ENCODE peak calls at places on chromosomes 2 and 18, in ten cellular contexts. V, C, O, G, Q, D, I, U, F and K are unnamed samples.

GRCh38 chr2:186542002-186542401 is 47.9 kb upstream of the ITGAV start:
- DNase-seq in V (no peak), C (no peak), O (no peak), G (no peak), Q (no peak), D (no peak), I (no peak), U (no peak), F (no peak), K (no peak)

GRCh38 chr2:140270229-140270628 is 1490.0 kb upstream of the NXPH2 start:
- DNase-seq in V (no peak), C (no peak), O (no peak), G (peak; percentile 22), Q (no peak), D (no peak), I (peak; percentile 15), U (no peak), F (no peak), K (no peak)

GRCh38 chr2:74281576-74281975 is 61.6 kb downstream of the SLC4A5 start:
- DNase-seq in V (no peak), C (no peak), O (no peak), G (no peak), Q (no peak), D (no peak), I (no peak), U (no peak), F (no peak), K (no peak)

GRCh38 chr18:22606563-22607283 is 189.0 kb upstream of the CTAGE1 start:
- DNase-seq in V (no peak), C (no peak), O (no peak), G (no peak), Q (peak; percentile 50), D (no peak), I (peak; percentile 74), U (no peak), F (no peak), K (no peak)

GRCh38 chr2:43445248-43445647 is 150.6 kb downstream of the THADA start:
- DNase-seq in V (no peak), C (no peak), O (no peak), G (no peak), Q (no peak), D (no peak), I (peak; percentile 63), U (no peak), F (no peak), K (no peak)

GRCh38 chr18:58584219-58585127 is 44.4 kb downstream of the ALPK2 start:
- DNase-seq in V (no peak), C (no peak), O (no peak), G (no peak), Q (peak; percentile 92), D (no peak), I (peak; percentile 71), U (peak; percentile 52), F (no peak), K (no peak)

GRCh38 chr2:157182834-157183396 is 74.6 kb upstream of the GALNT5 start:
- DNase-seq in V (no peak), C (no peak), O (no peak), G (peak; percentile 29), Q (peak; percentile 85), D (no peak), I (peak; percentile 94), U (peak; percentile 76), F (no peak), K (peak; percentile 90)

GRCh38 chr2:149313512-149313972 is 16.8 kb upstream of the LYPD6 start:
- DNase-seq in V (no peak), C (no peak), O (no peak), G (peak; percentile 37), Q (peak; percentile 20), D (peak; percentile 54), I (peak; percentile 12), U (no peak), F (no peak), K (no peak)

GRCh38 chr2:974054-974453 is 23.4 kb downstream of the SNTG2 start:
- DNase-seq in V (no peak), C (no peak), O (no peak), G (no peak), Q (no peak), D (no peak), I (no peak), U (no peak), F (no peak), K (no peak)

GRCh38 chr2:120765911-120766757 is 30.5 kb downstream of the GLI2 start:
- DNase-seq in V (no peak), C (no peak), O (no peak), G (no peak), Q (peak; percentile 81), D (peak; percentile 54), I (peak; percentile 84), U (no peak), F (peak; percentile 65), K (peak; percentile 78)

GRCh38 chr2:17934721-17935120 is 56.3 kb downstream of the KCNS3 start:
- DNase-seq in V (no peak), C (no peak), O (no peak), G (no peak), Q (peak; percentile 88), D (no peak), I (peak; percentile 84), U (peak; percentile 52), F (no peak), K (peak; percentile 34)

GRCh38 chr2:235462415-235462790 is 31.4 kb upstream of the AGAP1 start:
- DNase-seq in V (no peak), C (no peak), O (no peak), G (no peak), Q (no peak), D (no peak), I (no peak), U (no peak), F (no peak), K (no peak)